ENCODE peak calls at places on chromosomes 16 and 17, in six cellular contexts. M is HT-29; A is left ventricle myocardium inferior; J is A549; R is kidney; P is stimulated activated CD8-positive, alpha-beta memory T cell treated with anti-CD3 and anti-CD28 coated beads, Interleukin-15, amount 100 ng/mL, for 24 hours. F is an unnamed sample.

GRCh38 chr16:30473231-30474061 is 904 bp downstream of the ITGAL start:
- DNase-seq in R (peak), A (no peak), M (no peak), P (peak), J (no peak), F (no peak)

GRCh38 chr17:72222571-72222970 is 101.8 kb downstream of the SOX9 start:
- DNase-seq in A (no peak), M (no peak), J (no peak), R (no peak), P (no peak), F (no peak)

GRCh38 chr17:10803350-10803749 is 549 bp downstream of the TMEM238L start:
- DNase-seq in J (no peak), P (no peak), R (no peak), A (no peak), M (no peak), F (no peak)

GRCh38 chr17:71237903-71238538 is 882.8 kb upstream of the SOX9 start:
- DNase-seq in R (no peak), J (peak), A (no peak), M (peak), P (no peak), F (peak)

GRCh38 chr16:83285921-83286320 is 521.9 kb upstream of the HSBP1 start:
- DNase-seq in M (no peak), R (no peak), A (no peak), J (no peak), P (no peak), F (no peak)

GRCh38 chr17:40373999-40374398 is 9.5 kb upstream of the GJD3 start:
- DNase-seq in M (no peak), P (no peak), R (no peak), J (no peak), A (no peak), F (no peak)

GRCh38 chr17:44878627-44879221 is 20.5 kb downstream of the EFTUD2 start:
- DNase-seq in R (no peak), M (peak), A (no peak), J (peak), P (no peak), F (peak)

GRCh38 chr17:17694229-17695081 is 13.2 kb downstream of the RAI1 start:
- DNase-seq in R (peak), J (peak), A (peak), M (peak), P (peak), F (peak)

GRCh38 chr17:31248986-31249385 is 48.1 kb downstream of the OMG start:
- DNase-seq in P (no peak), J (no peak), M (no peak), A (no peak), R (no peak), F (peak)

GRCh38 chr16:85187447-85187846 is 75.2 kb upstream of the CIBAR2 start:
- DNase-seq in A (no peak), P (no peak), R (no peak), M (no peak), J (no peak), F (no peak)

GRCh38 chr16:22214893-22215292 is 8.8 kb downstream of the EEF2K start:
- DNase-seq in P (no peak), M (no peak), A (no peak), R (no peak), J (no peak), F (no peak)

GRCh38 chr17:37698132-37698615 is 46.7 kb downstream of the HNF1B start:
- DNase-seq in M (no peak), R (no peak), P (no peak), J (peak), A (no peak), F (no peak)

GRCh38 chr17:49438885-49439284 is 24.2 kb upstream of the PHB1 start:
- DNase-seq in J (no peak), M (no peak), P (no peak), R (no peak), A (no peak), F (no peak)

GRCh38 chr16:88737298-88738166 is 31.2 kb downstream of the CTU2 start:
- DNase-seq in A (peak), M (peak), R (peak), P (peak), J (peak), F (peak)

F was measured in fibroblast of pulmonary artery.